ENCODE peak calls at places on chromosomes 7 and 10, in nine cellular contexts. A is endothelial cell of umbilical vein, Y is lower lobe of right lung, K is AG04450, C is A549, P is AG10803, H is brain microvascular endothelial cell, F is heart left ventricle, T is Panc1. W is an unnamed sample.
A peak's percentile ranks its signal among the peaks of the same experiment; 100 is the strongest.

GRCh38 chr7:104089061-104089460 is 99.6 kb upstream of the RELN start:
- DNase-seq in H (no peak), P (no peak), T (no peak), K (no peak), C (no peak), Y (no peak), F (no peak), A (no peak), W (no peak)

GRCh38 chr7:17041324-17041723 is 159.5 kb upstream of the AGR3 start:
- DNase-seq in K (peak; percentile 65), C (peak; percentile 54), H (peak; percentile 86), T (no peak), F (no peak), P (peak; percentile 89), Y (no peak), A (peak; percentile 94), W (no peak)

GRCh38 chr10:55330485-55330884 is 529.5 kb upstream of the PCDH15 start:
- DNase-seq in K (no peak), T (no peak), P (no peak), C (no peak), F (no peak), A (no peak), H (no peak), Y (no peak), W (no peak)

GRCh38 chr7:137590071-137590470 is 246.5 kb upstream of the PTN start:
- DNase-seq in A (no peak), F (no peak), Y (no peak), C (no peak), H (no peak), T (no peak), P (no peak), K (no peak), W (no peak)

GRCh38 chr7:158394936-158395335 is 192.7 kb downstream of the PTPRN2 start:
- DNase-seq in K (no peak), F (no peak), A (no peak), T (no peak), H (no peak), C (peak; percentile 39), P (no peak), Y (peak; percentile 62), W (no peak)

GRCh38 chr7:118104812-118105441 is 79.0 kb upstream of the LSM8 start:
- DNase-seq in Y (no peak), H (no peak), F (no peak), A (peak; percentile 27), P (peak; percentile 4), T (no peak), C (peak; percentile 44), K (no peak), W (peak; percentile 22)

GRCh38 chr7:57868771-57869483 is 418.9 kb downstream of the ZNF716 start:
- DNase-seq in A (no peak), Y (no peak), C (no peak), F (no peak), K (no peak), T (no peak), H (no peak), P (no peak), W (no peak)

GRCh38 chr10:110794808-110795207 is 76.9 kb upstream of the PDCD4 start:
- DNase-seq in P (no peak), C (no peak), F (peak; percentile 76), K (no peak), Y (no peak), T (no peak), H (no peak), A (no peak), W (no peak)

GRCh38 chr7:151552352-151553028 is 32.8 kb upstream of the RHEB start:
- DNase-seq in P (no peak), C (no peak), K (no peak), A (no peak), Y (peak; percentile 64), F (no peak), T (no peak), H (no peak), W (no peak)

GRCh38 chr7:132757778-132758177 is 181.5 kb upstream of the PLXNA4 start:
- DNase-seq in A (no peak), T (no peak), H (no peak), C (no peak), Y (no peak), F (no peak), K (no peak), P (peak; percentile 47), W (no peak)

GRCh38 chr10:73644015-73644743 is 2.9 kb upstream of the MYOZ1 start:
- DNase-seq in T (peak; percentile 69), A (peak; percentile 70), P (peak; percentile 71), Y (no peak), H (peak; percentile 45), K (no peak), F (peak; percentile 50), C (peak; percentile 71), W (peak; percentile 77)

GRCh38 chr7:133858311-133858710 is 268.8 kb upstream of the LRGUK start:
- DNase-seq in C (no peak), H (no peak), F (no peak), A (no peak), Y (no peak), T (no peak), P (no peak), K (no peak), W (no peak)

GRCh38 chr7:133859191-133859590 is 267.9 kb upstream of the LRGUK start:
- DNase-seq in A (no peak), K (no peak), H (no peak), P (no peak), T (no peak), C (no peak), F (no peak), Y (no peak), W (no peak)

GRCh38 chr7:133859871-133860427 is 267.2 kb upstream of the LRGUK start:
- DNase-seq in C (no peak), K (no peak), P (peak; percentile 12), H (no peak), A (peak; percentile 31), Y (no peak), F (no peak), T (no peak), W (no peak)

GRCh38 chr7:133861876-133862275 is 265.3 kb upstream of the LRGUK start:
- DNase-seq in A (peak; percentile 12), Y (no peak), T (no peak), H (no peak), C (no peak), K (no peak), F (no peak), P (no peak), W (no peak)

GRCh38 chr7:133860628-133861135 is 266.5 kb upstream of the LRGUK start:
- DNase-seq in F (no peak), P (no peak), Y (no peak), A (peak; percentile 74), H (no peak), T (no peak), C (no peak), K (no peak), W (no peak)
- H3K4me3 ChIP-seq in F (no peak overlapping the region), P (no peak overlapping the region), Y (no peak overlapping the region), A (no peak overlapping the region), H (no peak overlapping the region), T (no peak overlapping the region), C (no peak overlapping the region), K (no peak overlapping the region), W (no peak overlapping the region)

GRCh38 chr10:5623081-5623748 is 43.2 kb downstream of the ASB13 start:
- DNase-seq in A (peak; percentile 75), Y (peak; percentile 94), C (peak; percentile 88), H (peak; percentile 69), K (peak; percentile 46), P (peak; percentile 82), F (peak; percentile 86), T (no peak), W (peak; percentile 87)

GRCh38 chr10:5620966-5621365 is 45.4 kb downstream of the ASB13 start:
- DNase-seq in T (no peak), C (no peak), P (no peak), A (no peak), H (no peak), Y (peak; percentile 38), F (no peak), K (no peak), W (no peak)

GRCh38 chr10:5624701-5625100 is 41.7 kb downstream of the ASB13 start:
- DNase-seq in K (no peak), P (no peak), H (no peak), F (no peak), Y (peak; percentile 28), C (no peak), A (no peak), T (no peak), W (no peak)

GRCh38 chr10:5622186-5622585 is 44.2 kb downstream of the ASB13 start:
- DNase-seq in H (no peak), F (no peak), C (no peak), Y (peak; percentile 18), A (no peak), T (no peak), K (no peak), P (no peak), W (no peak)

DNA sequence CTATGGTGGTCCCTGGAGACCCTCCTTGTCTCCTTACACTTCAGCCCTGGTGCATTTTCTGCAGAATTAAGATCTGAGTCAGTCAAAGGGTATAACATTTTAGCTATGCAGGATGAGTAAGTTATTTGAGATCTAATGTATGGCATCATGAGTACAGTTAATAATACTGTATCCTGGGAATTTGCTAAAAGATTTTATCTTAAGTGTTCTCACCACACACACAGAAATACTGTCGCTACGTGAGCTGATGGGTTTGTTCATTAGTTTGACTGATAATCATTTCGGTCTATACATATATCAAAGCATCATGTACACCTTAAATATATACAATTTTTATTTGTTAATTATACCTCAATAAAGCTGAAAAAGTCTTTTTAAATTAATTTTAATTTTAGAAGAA is 43.8 kb downstream of the ASB13 start:
- DNase-seq in H (no peak), C (no peak), A (no peak), K (no peak), T (no peak), P (no peak), Y (no peak), F (no peak), W (no peak)
- TF ChIP-seq CTCF in H (no peak), C (no peak), A (no peak), K (no peak), T (no peak), P (no peak), Y (no peak), F (no peak), W (no peak)

DNA sequence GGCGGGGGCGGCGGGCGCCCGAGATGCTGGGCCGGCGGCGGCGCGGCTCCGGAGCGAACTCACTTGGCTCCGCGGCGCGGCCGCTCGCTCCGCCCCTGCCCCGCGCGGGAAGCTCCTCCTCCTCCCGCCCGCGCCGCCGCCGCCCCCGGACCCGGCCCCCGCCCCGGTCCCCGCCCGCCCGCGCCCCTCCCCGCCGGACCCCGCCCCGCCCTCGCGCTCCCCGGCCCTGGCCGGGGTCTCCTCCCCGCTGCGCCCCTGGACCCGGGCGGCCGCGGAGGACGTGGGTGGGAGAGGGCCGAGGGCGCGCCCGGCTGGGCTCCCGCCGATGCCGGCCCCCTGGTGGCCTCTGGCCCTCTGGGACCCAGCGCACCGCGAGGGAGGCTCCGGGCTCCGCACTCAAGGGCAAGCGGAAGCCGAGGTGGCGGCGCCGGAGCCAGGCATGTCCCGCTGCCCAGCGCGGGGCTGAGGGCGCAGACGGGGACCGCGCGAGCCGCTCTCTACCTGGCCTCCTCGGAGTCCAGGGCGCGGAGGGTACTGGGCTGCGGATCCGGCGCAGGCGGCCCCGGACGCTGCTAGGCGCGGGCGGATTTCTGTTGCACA is at the start of gene TCERG1L:
- DNase-seq in K (no peak), F (no peak), Y (peak; percentile 43), P (no peak), T (no peak), A (no peak), C (no peak), H (no peak), W (no peak)
- H3K4me3 ChIP-seq in K (no peak within 1 kb of the TSS), F (no peak within 1 kb of the TSS), Y (peak within 1 kb of the TSS; percentile 31), P (no peak within 1 kb of the TSS), T (no peak within 1 kb of the TSS), A (no peak within 1 kb of the TSS), C (no peak within 1 kb of the TSS), H (no peak within 1 kb of the TSS), W (no peak within 1 kb of the TSS)

GRCh38 chr10:22301193-22301592 is 15.0 kb upstream of the COMMD3 start:
- DNase-seq in T (no peak), C (no peak), F (no peak), Y (no peak), K (no peak), A (no peak), H (no peak), P (no peak), W (no peak)
- TF ChIP-seq CTCF in T (no peak), C (no peak), F (no peak), Y (no peak), K (peak; percentile 7), A (no peak), H (peak; percentile 30), P (peak; percentile 9), W (peak; percentile 0)